ENCODE peak calls at places on chromosomes 4 and X, in six cellular contexts. S is upper lobe of left lung, R is HCT116, D is HepG2, V is GM23338, H is GM12878. L is an unnamed sample.

GRCh38 chr4:32661229-32661628 is 1941.1 kb downstream of the PCDH7 start:
- ATAC-seq in H (no peak), R (no peak), S (no peak), V (no peak), D (peak), L (no peak)

GRCh38 chr4:100986360-100986868 is 360.9 kb downstream of the PPP3CA start:
- ATAC-seq in R (no peak), S (no peak), D (peak), H (no peak), V (peak), L (no peak)

GRCh38 chrX:84187501-84188319 is at the start of gene RPS6KA6:
- ATAC-seq in R (no peak), D (no peak), S (peak), V (peak), H (no peak), L (peak)

GRCh38 chr4:24611575-24611974 is 27.2 kb upstream of the DHX15 start:
- ATAC-seq in V (no peak), D (no peak), H (no peak), R (no peak), S (no peak), L (no peak)

GRCh38 chr4:17702666-17703065 is 78.8 kb downstream of the FAM184B start:
- ATAC-seq in S (no peak), R (no peak), D (no peak), H (no peak), V (no peak), L (no peak)

GRCh38 chr4:100165809-100166208 is 24.5 kb downstream of the DDIT4L start:
- ATAC-seq in D (no peak), H (no peak), V (no peak), S (no peak), R (no peak), L (no peak)

GRCh38 chr4:139229534-139230039 is 50.4 kb downstream of the MGARP start:
- ATAC-seq in R (peak), H (peak), S (no peak), V (peak), D (peak), L (peak)

GRCh38 chr4:42560465-42560864 is 96.4 kb downstream of the ATP8A1 start:
- ATAC-seq in V (no peak), S (no peak), R (no peak), H (no peak), D (no peak), L (no peak)

GRCh38 chr4:140704392-140704955 is 51.7 kb downstream of the TBC1D9 start:
- ATAC-seq in V (no peak), D (no peak), H (no peak), R (no peak), S (no peak), L (no peak)

GRCh38 chr4:75637176-75637575 is 6.8 kb upstream of the CDKL2 start:
- ATAC-seq in V (peak), R (no peak), S (no peak), D (peak), H (no peak), L (no peak)

GRCh38 chr4:75639124-75639695 is 8.9 kb upstream of the CDKL2 start:
- ATAC-seq in V (peak), H (no peak), S (peak), R (no peak), D (peak), L (no peak)

GRCh38 chr4:153710681-153711080 is 26.6 kb downstream of the TLR2 start:
- ATAC-seq in D (no peak), V (no peak), H (no peak), S (no peak), R (no peak), L (no peak)

GRCh38 chr4:153714247-153714646 is 30.2 kb downstream of the TLR2 start:
- ATAC-seq in V (no peak), D (no peak), R (no peak), S (no peak), H (no peak), L (no peak)

GRCh38 chr4:153713840-153714239 is 29.8 kb downstream of the TLR2 start:
- ATAC-seq in S (no peak), H (no peak), D (no peak), V (no peak), R (no peak), L (no peak)
- TF ChIP-seq POLR2AphosphoS5 in S (no peak), H (no peak), D (no peak), V (no peak), R (no peak), L (no peak)

GRCh38 chr4:4685810-4686209 is 144.0 kb upstream of the STX18 start:
- ATAC-seq in V (peak), D (no peak), S (no peak), H (no peak), R (no peak), L (no peak)
- TF ChIP-seq POLR2AphosphoS5 in V (no peak), D (no peak), S (no peak), H (no peak), R (no peak), L (no peak)

GRCh38 chr4:87445964-87446363 is 23.6 kb downstream of the NUDT9 start:
- ATAC-seq in H (no peak), V (no peak), R (no peak), S (no peak), D (no peak), L (no peak)
- TF ChIP-seq POLR2AphosphoS5 in H (no peak), V (no peak), R (no peak), S (no peak), D (no peak), L (no peak)

DNA sequence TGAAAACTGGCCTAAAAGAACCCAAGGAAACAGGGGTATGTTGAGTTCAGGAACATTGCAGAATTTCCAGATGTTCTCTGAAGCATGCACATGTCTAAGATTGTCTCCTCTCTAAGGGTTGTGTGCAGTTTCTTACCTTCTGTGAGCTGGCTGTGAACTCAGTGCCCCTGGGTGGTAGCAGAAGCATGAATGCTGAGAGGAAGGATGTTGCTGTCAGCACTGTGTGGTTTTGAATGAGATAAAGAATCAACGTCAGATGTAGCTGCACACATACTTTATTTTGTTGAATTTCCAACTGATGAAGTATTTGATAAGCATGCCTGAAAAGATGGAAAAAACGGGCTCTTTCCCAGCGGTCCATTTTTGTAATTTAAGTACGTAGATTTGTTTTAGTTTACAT is 23.8 kb upstream of the CD38 start:
- ATAC-seq in R (no peak), V (no peak), D (no peak), S (peak), H (peak), L (no peak)
- TF ChIP-seq POLR2AphosphoS5 in R (no peak), V (no peak), D (no peak), S (no peak), H (no peak), L (no peak)